ENCODE peak calls at places on chromosomes 3 and 15, in seven cellular contexts. Y, B, W, D, M, L and U are unnamed samples.

GRCh38 chr3:189320511-189320910 is 148.7 kb downstream of the TPRG1 start:
- DNase-seq in Y (no peak), B (no peak), W (no peak), D (no peak), M (no peak), L (no peak), U (no peak)

GRCh38 chr3:98761656-98762229 is 1.4 kb upstream of the ST3GAL6 start:
- DNase-seq in Y (no peak), B (no peak), W (no peak), D (no peak), M (no peak), L (no peak), U (no peak)

GRCh38 chr15:56869573-56869972 is 48.9 kb upstream of the TCF12 start:
- DNase-seq in Y (no peak), B (no peak), W (peak), D (peak), M (peak), L (no peak), U (no peak)

GRCh38 chr3:3038201-3038991 is 71.8 kb downstream of the IL5RA start:
- DNase-seq in Y (no peak), B (no peak), W (peak), D (no peak), M (no peak), L (no peak), U (no peak)

GRCh38 chr15:89874926-89875564 is 18.7 kb downstream of the AP3S2 start:
- DNase-seq in Y (peak), B (peak), W (peak), D (peak), M (peak), L (peak), U (no peak)

GRCh38 chr3:126130981-126131750 is 47.2 kb upstream of the SLC41A3 start:
- DNase-seq in Y (no peak), B (no peak), W (peak), D (no peak), M (no peak), L (peak), U (no peak)

GRCh38 chr15:31263751-31264533 is 62.7 kb upstream of the KLF13 start:
- DNase-seq in Y (peak), B (no peak), W (peak), D (no peak), M (peak), L (no peak), U (peak)

GRCh38 chr3:70360985-70361384 is 48.5 kb upstream of the MDFIC2 start:
- DNase-seq in Y (no peak), B (no peak), W (no peak), D (no peak), M (no peak), L (no peak), U (peak)

GRCh38 chr15:70062321-70062956 is 35.3 kb downstream of the TLE3 start:
- DNase-seq in Y (no peak), B (peak), W (peak), D (peak), M (no peak), L (peak), U (peak)

GRCh38 chr3:178841011-178841410 is 230.6 kb downstream of the ZMAT3 start:
- DNase-seq in Y (no peak), B (no peak), W (no peak), D (no peak), M (no peak), L (no peak), U (no peak)

GRCh38 chr3:17741621-17742091 is 775 bp downstream of the TBC1D5 start:
- DNase-seq in Y (no peak), B (no peak), W (no peak), D (no peak), M (no peak), L (no peak), U (no peak)

GRCh38 chr15:101318810-101319200 is 23.8 kb upstream of the SNRPA1 start:
- DNase-seq in Y (no peak), B (no peak), W (no peak), D (no peak), M (no peak), L (no peak), U (no peak)

GRCh38 chr3:131794766-131795381 is 239.9 kb downstream of the CPNE4 start:
- DNase-seq in Y (no peak), B (no peak), W (no peak), D (peak), M (no peak), L (no peak), U (peak)